ENCODE peak calls at places on chromosomes 11 and 22, in five cellular contexts. One of them, this sample, is unnamed.

GRCh38 chr22:43310311-43310710 is 32.9 kb downstream of the SCUBE1 start:
- DNase-seq in cardiac muscle cell: no peak
- DNase-seq in NCI-H2081: no peak
- DNase-seq in bronchial epithelial cell: no peak
- DNase-seq in NCI-H69: peak; percentile 58
- DNase-seq in this sample: no peak

GRCh38 chr11:46710821-46711269 is 8.2 kb upstream of the F2 start:
- DNase-seq in NCI-H2081: no peak
- DNase-seq in bronchial epithelial cell: peak; percentile 47
- DNase-seq in NCI-H69: no peak
- DNase-seq in cardiac muscle cell: peak; percentile 93
- DNase-seq in this sample: peak; percentile 99

GRCh38 chr11:33291004-33291777 is 34.0 kb downstream of the HIPK3 start:
- DNase-seq in NCI-H2081: no peak
- DNase-seq in cardiac muscle cell: peak; percentile 29
- DNase-seq in bronchial epithelial cell: no peak
- DNase-seq in NCI-H69: peak; percentile 22
- DNase-seq in this sample: peak; percentile 21

GRCh38 chr11:43548921-43549320 is 131.6 kb upstream of the HSD17B12 start:
- DNase-seq in NCI-H2081: no peak
- DNase-seq in cardiac muscle cell: no peak
- DNase-seq in bronchial epithelial cell: no peak
- DNase-seq in NCI-H69: no peak
- DNase-seq in this sample: no peak

GRCh38 chr22:49934891-49935557 is 16.6 kb downstream of the CRELD2 start:
- DNase-seq in NCI-H2081: no peak
- DNase-seq in cardiac muscle cell: peak; percentile 79
- DNase-seq in bronchial epithelial cell: no peak
- DNase-seq in NCI-H69: peak; percentile 85
- DNase-seq in this sample: peak; percentile 68

GRCh38 chr11:95739526-95739925 is 50.1 kb downstream of the FAM76B start:
- DNase-seq in cardiac muscle cell: no peak
- DNase-seq in NCI-H69: peak; percentile 71
- DNase-seq in bronchial epithelial cell: no peak
- DNase-seq in NCI-H2081: no peak
- DNase-seq in this sample: no peak

GRCh38 chr22:41417622-41418390 is 28.8 kb downstream of the TOB2 start:
- DNase-seq in bronchial epithelial cell: no peak
- DNase-seq in NCI-H69: no peak
- DNase-seq in NCI-H2081: no peak
- DNase-seq in cardiac muscle cell: peak; percentile 39
- DNase-seq in this sample: peak; percentile 93

GRCh38 chr11:115578275-115578674 is 74.1 kb upstream of the CADM1 start:
- DNase-seq in NCI-H2081: no peak
- DNase-seq in bronchial epithelial cell: no peak
- DNase-seq in NCI-H69: peak; percentile 34
- DNase-seq in cardiac muscle cell: no peak
- DNase-seq in this sample: no peak

GRCh38 chr11:44731685-44732411 is 5.1 kb downstream of the TSPAN18 start:
- DNase-seq in NCI-H2081: no peak
- DNase-seq in cardiac muscle cell: peak; percentile 48
- DNase-seq in NCI-H69: peak; percentile 26
- DNase-seq in bronchial epithelial cell: no peak
- DNase-seq in this sample: no peak

GRCh38 chr22:17368727-17369552 is at the start of gene CECR2:
- DNase-seq in NCI-H2081: no peak
- DNase-seq in cardiac muscle cell: peak; percentile 67
- DNase-seq in NCI-H69: peak; percentile 90
- DNase-seq in bronchial epithelial cell: no peak
- DNase-seq in this sample: peak; percentile 76

GRCh38 chr11:76742912-76743311 is 40.2 kb upstream of the TSKU start:
- DNase-seq in cardiac muscle cell: no peak
- DNase-seq in bronchial epithelial cell: no peak
- DNase-seq in NCI-H69: no peak
- DNase-seq in NCI-H2081: no peak
- DNase-seq in this sample: peak; percentile 21

GRCh38 chr11:125123947-125124633 is 12.7 kb upstream of the TMEM218 start:
- DNase-seq in NCI-H69: peak; percentile 70
- DNase-seq in NCI-H2081: peak; percentile 82
- DNase-seq in cardiac muscle cell: peak; percentile 66
- DNase-seq in bronchial epithelial cell: peak; percentile 52
- DNase-seq in this sample: peak; percentile 84

This sample was measured in myocyte.